ENCODE peak calls at places on chromosome 12, in seven cellular contexts. K, X, M, B, Y, T and P are unnamed samples.

GRCh38 chr12:30753761-30754382 is 879 bp downstream of the CAPRIN2 start:
- DNase-seq in K (no peak), X (no peak), M (no peak), B (no peak), Y (peak), T (no peak), P (no peak)

GRCh38 chr12:203462-204260 is 10.3 kb downstream of the SLC6A12 start:
- DNase-seq in K (no peak), X (no peak), M (no peak), B (no peak), Y (peak), T (no peak), P (no peak)

GRCh38 chr12:53984901-53985357 is at the start of gene HOXC10:
- DNase-seq in K (peak), X (peak), M (peak), B (peak), Y (peak), T (peak), P (peak)

GRCh38 chr12:66169221-66170170 is at the start of gene TMBIM4:
- DNase-seq in K (peak), X (peak), M (peak), B (peak), Y (peak), T (peak), P (peak)

GRCh38 chr12:51383281-51383905 is 7.8 kb downstream of the GALNT6 start:
- DNase-seq in K (no peak), X (no peak), M (no peak), B (no peak), Y (no peak), T (no peak), P (no peak)

GRCh38 chr12:95605087-95605486 is 53.8 kb upstream of the USP44 start:
- DNase-seq in K (no peak), X (no peak), M (no peak), B (no peak), Y (no peak), T (no peak), P (no peak)

GRCh38 chr12:92065018-92065499 is 80.6 kb downstream of the BTG1 start:
- DNase-seq in K (no peak), X (no peak), M (no peak), B (no peak), Y (no peak), T (no peak), P (no peak)

GRCh38 chr12:96907681-96908163 is 665 bp downstream of the NEDD1 start:
- DNase-seq in K (no peak), X (no peak), M (no peak), B (no peak), Y (peak), T (no peak), P (peak)

GRCh38 chr12:132429932-132430643 is 59.9 kb upstream of the FBRSL1 start:
- DNase-seq in K (no peak), X (no peak), M (no peak), B (no peak), Y (peak), T (peak), P (peak)

GRCh38 chr12:71312767-71313375 is 126.7 kb upstream of the LGR5 start:
- DNase-seq in K (no peak), X (no peak), M (no peak), B (no peak), Y (no peak), T (no peak), P (no peak)

GRCh38 chr12:89825591-89826449 is 117.2 kb upstream of the ATP2B1 start:
- DNase-seq in K (no peak), X (no peak), M (no peak), B (no peak), Y (no peak), T (no peak), P (no peak)

GRCh38 chr12:127311695-127312364 is 955.1 kb upstream of the TMEM132C start:
- DNase-seq in K (no peak), X (no peak), M (no peak), B (no peak), Y (no peak), T (no peak), P (no peak)
- TF ChIP-seq CTCF in K (no peak), X (no peak), M (no peak), B (no peak), Y (no peak), T (no peak), P (no peak)

GRCh38 chr12:57735952-57736742 is 2.4 kb downstream of the AGAP2 start:
- DNase-seq in K (peak), X (no peak), M (no peak), B (no peak), Y (peak), T (no peak), P (no peak)
- TF ChIP-seq CTCF in K (peak), X (no peak), M (peak), B (no peak), Y (peak), T (no peak), P (no peak)

GRCh38 chr12:7058850-7059249 is 1.7 kb upstream of the C1S start:
- DNase-seq in K (no peak), X (no peak), M (no peak), B (no peak), Y (no peak), T (no peak), P (no peak)

GRCh38 chr12:7059780-7060179 is 738 bp upstream of the C1S start:
- DNase-seq in K (no peak), X (no peak), M (no peak), B (no peak), Y (no peak), T (no peak), P (no peak)

GRCh38 chr12:7061138-7061537 is 620 bp downstream of the C1S start:
- DNase-seq in K (no peak), X (no peak), M (no peak), B (no peak), Y (peak), T (no peak), P (no peak)

GRCh38 chr12:7061596-7061995 is 1.1 kb downstream of the C1S start:
- DNase-seq in K (no peak), X (no peak), M (no peak), B (no peak), Y (no peak), T (no peak), P (no peak)

DNA sequence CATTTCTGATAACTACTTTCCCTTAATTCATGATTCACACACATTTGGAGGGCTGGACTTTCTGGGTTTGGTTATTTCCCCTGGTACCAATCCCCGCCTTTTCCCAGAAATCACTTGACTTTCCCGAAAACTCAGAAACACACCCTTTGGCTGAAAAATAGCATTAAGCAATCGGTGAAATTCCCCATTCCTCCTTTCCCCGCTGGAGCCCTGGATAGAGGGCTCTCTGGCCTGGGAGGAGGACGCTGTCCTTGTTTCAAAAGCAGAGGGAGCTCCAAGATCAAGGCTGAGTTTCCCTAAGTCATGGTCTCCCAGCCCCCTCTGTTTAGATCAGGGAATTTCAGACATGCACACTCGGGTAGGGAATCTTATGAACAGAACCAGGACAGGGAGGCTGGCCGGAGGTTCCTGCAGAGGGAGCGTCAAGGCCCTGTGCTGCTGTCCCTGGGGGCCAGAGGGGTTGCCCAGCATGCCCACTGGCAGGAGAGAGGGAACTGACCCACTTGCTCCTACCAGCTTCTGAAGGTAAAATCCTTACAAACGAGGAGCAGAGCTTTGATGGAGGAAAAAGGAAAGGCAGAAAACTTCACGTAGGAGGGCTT is at the start of gene C1S:
- DNase-seq in K (peak), X (peak), M (peak), B (peak), Y (peak), T (peak), P (no peak)
- TF ChIP-seq CTCF in K (peak), X (peak), M (peak), B (peak), Y (peak), T (peak), P (no peak)

GRCh38 chr12:47251919-47252318 is 172.2 kb upstream of the AMIGO2 start:
- DNase-seq in K (no peak), X (no peak), M (no peak), B (no peak), Y (no peak), T (no peak), P (no peak)
- TF ChIP-seq CTCF in K (no peak), X (no peak), M (no peak), B (no peak), Y (no peak), T (no peak), P (no peak)

GRCh38 chr12:5874514-5874913 is 70.5 kb downstream of the ANO2 start:
- DNase-seq in K (no peak), X (no peak), M (no peak), B (no peak), Y (no peak), T (no peak), P (no peak)

GRCh38 chr12:5873341-5873919 is 71.6 kb downstream of the ANO2 start:
- DNase-seq in K (no peak), X (no peak), M (no peak), B (no peak), Y (peak), T (no peak), P (no peak)

GRCh38 chr12:5871741-5872140 is 73.3 kb downstream of the ANO2 start:
- DNase-seq in K (no peak), X (no peak), M (no peak), B (no peak), Y (no peak), T (no peak), P (no peak)

GRCh38 chr12:5870183-5870582 is 74.9 kb downstream of the ANO2 start:
- DNase-seq in K (no peak), X (no peak), M (no peak), B (no peak), Y (no peak), T (no peak), P (no peak)

DNA sequence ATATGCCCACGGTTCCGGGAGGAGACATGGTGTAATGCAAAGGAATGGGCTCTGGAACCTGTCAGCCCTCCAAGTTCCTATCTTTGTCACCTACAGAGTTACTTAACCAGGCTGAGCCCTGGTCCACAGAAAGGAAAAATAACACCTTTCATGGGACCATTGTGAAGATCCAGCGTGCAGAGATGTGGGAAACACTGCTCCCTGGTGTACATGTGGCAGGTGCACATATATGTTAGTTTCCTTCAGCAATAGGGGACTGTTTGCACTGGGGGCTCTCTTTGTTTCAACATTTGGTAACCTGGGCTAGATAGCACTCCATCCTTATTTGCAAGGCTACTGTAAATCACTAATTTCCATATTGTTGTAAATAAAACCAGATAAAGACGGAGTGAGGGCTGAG is 72.3 kb downstream of the ANO2 start:
- DNase-seq in K (no peak), X (no peak), M (no peak), B (no peak), Y (peak), T (no peak), P (no peak)
- TF ChIP-seq CTCF in K (peak), X (no peak), M (peak), B (peak), Y (peak), T (no peak), P (no peak)